ENCODE peak calls at places on chromosomes 16 and 17, in five cellular contexts. One of them, this sample, is unnamed.

GRCh38 chr17:39352986-39353385 is 48.4 kb downstream of the FBXL20 start:
- DNase-seq in pancreas: no peak
- DNase-seq in AG09319: no peak
- DNase-seq in NB4: no peak
- DNase-seq in CD8-positive, alpha-beta T cell: no peak
- DNase-seq in this sample: no peak

GRCh38 chr16:25298165-25298872 is 40.7 kb upstream of the ZKSCAN2 start:
- DNase-seq in pancreas: no peak
- DNase-seq in AG09319: no peak
- DNase-seq in NB4: no peak
- DNase-seq in CD8-positive, alpha-beta T cell: no peak
- DNase-seq in this sample: no peak

GRCh38 chr16:80666378-80667257 is 125.8 kb downstream of the DYNLRB2 start:
- DNase-seq in pancreas: no peak
- DNase-seq in AG09319: no peak
- DNase-seq in NB4: no peak
- DNase-seq in CD8-positive, alpha-beta T cell: no peak
- DNase-seq in this sample: no peak

GRCh38 chr16:8668138-8668537 is 6.3 kb upstream of the ABAT start:
- DNase-seq in pancreas: no peak
- DNase-seq in AG09319: no peak
- DNase-seq in NB4: no peak
- DNase-seq in CD8-positive, alpha-beta T cell: no peak
- DNase-seq in this sample: no peak

GRCh38 chr16:49643429-49644142 is 212.3 kb downstream of the ZNF423 start:
- DNase-seq in pancreas: peak; percentile 27
- DNase-seq in AG09319: peak; percentile 62
- DNase-seq in NB4: no peak
- DNase-seq in CD8-positive, alpha-beta T cell: no peak
- DNase-seq in this sample: no peak

GRCh38 chr17:79951361-79952264 is 84.1 kb downstream of the TBC1D16 start:
- DNase-seq in pancreas: peak; percentile 78
- DNase-seq in AG09319: peak; percentile 56
- DNase-seq in NB4: peak; percentile 20
- DNase-seq in CD8-positive, alpha-beta T cell: no peak
- DNase-seq in this sample: no peak

GRCh38 chr16:89392881-89393730 is 97.3 kb downstream of the ANKRD11 start:
- DNase-seq in pancreas: no peak
- DNase-seq in AG09319: no peak
- DNase-seq in NB4: no peak
- DNase-seq in CD8-positive, alpha-beta T cell: no peak
- DNase-seq in this sample: no peak

GRCh38 chr16:79599256-79599836 is 1.2 kb downstream of the MAF start:
- DNase-seq in pancreas: peak; percentile 66
- DNase-seq in AG09319: no peak
- DNase-seq in NB4: no peak
- DNase-seq in CD8-positive, alpha-beta T cell: no peak
- DNase-seq in this sample: no peak

GRCh38 chr17:71522383-71522782 is 598.4 kb upstream of the SOX9 start:
- DNase-seq in pancreas: no peak
- DNase-seq in AG09319: no peak
- DNase-seq in NB4: no peak
- DNase-seq in CD8-positive, alpha-beta T cell: no peak
- DNase-seq in this sample: no peak

DNA sequence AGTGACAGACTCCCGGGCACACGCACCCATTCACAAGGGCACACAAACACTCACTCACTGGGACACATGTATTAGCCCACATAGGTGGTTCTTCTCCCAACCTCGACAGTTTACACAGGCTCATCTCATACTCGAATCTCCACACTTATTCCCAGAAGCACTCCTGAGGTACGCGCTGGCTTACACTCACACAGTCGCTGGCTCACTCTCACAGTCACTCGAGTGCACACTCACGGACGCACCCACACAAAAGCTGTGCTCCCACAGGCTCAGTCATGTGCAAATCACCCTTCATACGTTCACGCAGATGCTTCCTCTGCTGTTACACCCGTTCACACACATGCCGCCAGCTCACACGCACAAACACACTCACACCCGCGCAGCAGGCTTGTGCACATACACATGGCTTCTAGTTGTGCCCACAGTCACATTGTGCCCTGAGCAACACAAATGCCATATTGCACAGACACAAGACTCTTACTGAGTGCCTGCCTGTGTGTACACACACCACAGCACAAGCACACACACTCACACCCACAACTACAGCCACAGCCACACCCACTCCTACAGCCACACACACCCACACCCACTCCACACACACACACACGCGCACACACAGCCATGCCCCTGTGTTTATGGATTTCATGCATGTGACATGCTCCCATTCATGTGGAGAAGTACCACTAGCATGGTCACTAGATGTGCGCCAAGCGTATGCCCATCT is 8.4 kb upstream of the PRR29 start:
- DNase-seq in pancreas: no peak
- DNase-seq in AG09319: no peak
- DNase-seq in NB4: no peak
- DNase-seq in CD8-positive, alpha-beta T cell: no peak
- DNase-seq in this sample: no peak
- TF ChIP-seq CTCF in pancreas: no peak
- TF ChIP-seq CTCF in AG09319: no peak
- TF ChIP-seq CTCF in NB4: no peak
- TF ChIP-seq CTCF in CD8-positive, alpha-beta T cell: no peak
- TF ChIP-seq CTCF in this sample: no peak

DNA sequence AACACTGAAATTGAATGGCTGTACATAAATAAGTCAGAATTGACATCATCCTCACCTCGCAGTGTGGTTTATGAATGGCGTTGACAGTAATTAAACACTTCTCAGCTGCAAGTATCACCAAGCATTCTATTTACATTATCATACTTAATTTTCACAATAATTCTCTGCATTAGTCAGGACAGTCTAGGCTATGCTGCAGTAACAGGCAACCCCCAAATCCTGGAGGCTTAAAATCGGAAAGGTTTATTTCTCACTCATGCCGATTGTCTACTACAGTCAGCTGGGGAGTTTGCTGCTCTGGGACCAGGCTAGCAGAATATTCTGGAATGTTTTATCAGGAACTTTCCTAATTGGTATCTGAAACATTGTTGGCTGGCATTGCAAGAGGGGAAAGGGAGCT is 493.2 kb upstream of the ERCC4 start:
- DNase-seq in pancreas: no peak
- DNase-seq in AG09319: no peak
- DNase-seq in NB4: no peak
- DNase-seq in CD8-positive, alpha-beta T cell: no peak
- DNase-seq in this sample: no peak
- TF ChIP-seq CTCF in pancreas: no peak
- TF ChIP-seq CTCF in AG09319: no peak
- TF ChIP-seq CTCF in NB4: no peak
- TF ChIP-seq CTCF in CD8-positive, alpha-beta T cell: no peak
- TF ChIP-seq CTCF in this sample: no peak

DNA sequence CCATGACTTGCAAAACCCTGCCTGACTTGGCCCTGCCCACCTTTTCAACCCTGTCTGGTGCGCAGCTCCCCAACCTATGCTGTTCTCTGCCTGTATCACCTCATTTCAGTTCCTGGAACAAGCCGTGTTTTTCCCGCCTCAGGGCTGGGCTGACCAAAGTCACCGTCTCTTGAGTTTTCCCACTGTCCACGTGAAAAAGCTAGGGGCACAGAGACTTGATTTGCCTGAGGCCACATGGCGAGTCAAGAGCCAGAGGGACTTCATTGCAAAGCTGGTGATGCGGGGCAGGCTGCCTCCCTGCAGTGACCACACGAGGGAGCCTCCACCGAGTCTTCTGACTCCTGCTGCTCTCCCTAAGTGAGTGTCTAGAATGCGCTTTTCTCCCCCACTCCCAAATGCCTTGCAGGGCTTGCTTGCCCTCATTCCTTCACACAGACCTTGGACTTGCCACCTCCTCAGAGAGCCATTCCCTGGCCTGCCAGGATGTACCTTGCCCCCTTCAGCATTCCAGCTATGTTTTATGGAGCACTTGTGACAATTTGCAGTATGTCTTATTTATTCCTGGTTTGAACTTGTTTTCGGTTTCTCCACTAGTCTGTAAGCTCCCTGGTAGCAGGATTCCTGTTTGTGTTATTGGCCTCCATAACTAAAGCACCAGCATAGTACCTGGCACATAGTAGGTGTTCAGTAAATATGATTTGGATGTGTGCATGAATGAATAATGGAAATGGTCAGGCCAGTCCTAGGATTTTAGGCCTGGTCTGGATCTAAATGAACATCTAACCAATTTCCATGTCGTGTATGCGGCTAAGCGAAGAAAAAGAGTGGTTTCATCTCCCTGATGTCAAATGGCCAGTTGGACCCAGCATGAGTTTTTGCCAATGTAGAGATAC is 252.3 kb downstream of the SNX29 start:
- DNase-seq in pancreas: no peak
- DNase-seq in AG09319: peak; percentile 75
- DNase-seq in NB4: peak; percentile 44
- DNase-seq in CD8-positive, alpha-beta T cell: no peak
- DNase-seq in this sample: no peak
- TF ChIP-seq CTCF in pancreas: no peak
- TF ChIP-seq CTCF in AG09319: peak; percentile 95
- TF ChIP-seq CTCF in NB4: peak; percentile 54
- TF ChIP-seq CTCF in CD8-positive, alpha-beta T cell: no peak
- TF ChIP-seq CTCF in this sample: peak; percentile 42

GRCh38 chr16:4936181-4936990 is 562 bp downstream of the PPL start:
- DNase-seq in pancreas: peak; percentile 76
- DNase-seq in AG09319: no peak
- DNase-seq in NB4: no peak
- DNase-seq in CD8-positive, alpha-beta T cell: no peak
- DNase-seq in this sample: peak; percentile 35
- TF ChIP-seq CTCF in pancreas: peak; percentile 7
- TF ChIP-seq CTCF in AG09319: peak; percentile 24
- TF ChIP-seq CTCF in NB4: no peak
- TF ChIP-seq CTCF in CD8-positive, alpha-beta T cell: no peak
- TF ChIP-seq CTCF in this sample: peak; percentile 14

DNA sequence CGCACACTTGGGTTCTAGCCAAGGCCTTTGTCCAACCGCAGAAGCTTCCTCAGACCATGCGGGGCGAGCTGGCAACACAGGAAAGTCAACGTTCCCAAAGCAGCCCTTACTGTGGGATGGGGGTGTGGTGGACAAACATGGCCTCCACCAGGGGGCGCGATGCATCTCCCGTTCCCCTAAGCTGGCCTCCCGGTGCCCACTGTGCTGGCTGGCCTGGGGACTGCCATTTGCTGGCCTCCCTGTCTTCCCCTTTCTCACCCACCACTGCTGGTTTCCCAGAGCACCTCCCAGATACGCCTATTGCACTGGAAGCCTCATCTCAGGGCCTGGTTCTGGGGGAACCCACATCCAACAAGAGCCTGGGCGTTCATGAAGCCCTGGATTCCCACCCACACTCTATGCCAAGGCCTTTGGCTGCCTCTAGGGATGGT is 145.3 kb downstream of the IRF8 start:
- DNase-seq in pancreas: no peak
- DNase-seq in AG09319: peak; percentile 27
- DNase-seq in NB4: peak; percentile 78
- DNase-seq in CD8-positive, alpha-beta T cell: peak; percentile 9
- DNase-seq in this sample: no peak
- TF ChIP-seq CTCF in pancreas: no peak
- TF ChIP-seq CTCF in AG09319: peak; percentile 67
- TF ChIP-seq CTCF in NB4: peak; percentile 88
- TF ChIP-seq CTCF in CD8-positive, alpha-beta T cell: peak; percentile 38
- TF ChIP-seq CTCF in this sample: peak; percentile 40